ENCODE peak calls at places on chromosomes 6 and 20, in seven cellular contexts. U is GM20000; I is HAP-1; Z is effector CD4-positive, alpha-beta T cell; Q is NAMALWA; M is Daoy; N is left cardiac atrium. W is an unnamed sample.

GRCh38 chr6:13715444-13715883 is 3.8 kb upstream of the RANBP9 start:
- DNase-seq in U (peak; percentile 57), I (no peak), Z (no peak), Q (no peak), M (no peak), N (no peak), W (no peak)

GRCh38 chr6:85482206-85483040 is 32.5 kb downstream of the NT5E start:
- DNase-seq in U (no peak), I (no peak), Z (no peak), Q (no peak), M (no peak), N (no peak), W (no peak)

GRCh38 chr6:21131406-21131805 is 462.1 kb upstream of the SOX4 start:
- DNase-seq in U (no peak), I (peak; percentile 82), Z (no peak), Q (no peak), M (no peak), N (no peak), W (no peak)

GRCh38 chr20:54086444-54087134 is 16.2 kb upstream of the BCAS1 start:
- DNase-seq in U (no peak), I (no peak), Z (no peak), Q (no peak), M (peak; percentile 14), N (no peak), W (no peak)

GRCh38 chr6:81938014-81938761 is 185.7 kb upstream of the TENT5A start:
- DNase-seq in U (no peak), I (no peak), Z (no peak), Q (no peak), M (peak; percentile 94), N (no peak), W (no peak)

GRCh38 chr20:61699184-61700066 is 366.3 kb downstream of the TAF4 start:
- DNase-seq in U (no peak), I (no peak), Z (no peak), Q (no peak), M (no peak), N (no peak), W (no peak)

GRCh38 chr6:154590770-154591169 is 80.3 kb upstream of the CNKSR3 start:
- DNase-seq in U (no peak), I (no peak), Z (no peak), Q (no peak), M (no peak), N (no peak), W (no peak)

GRCh38 chr6:131250121-131250520 is 114.9 kb downstream of the AKAP7 start:
- DNase-seq in U (peak; percentile 2), I (peak; percentile 13), Z (no peak), Q (peak; percentile 64), M (no peak), N (peak; percentile 52), W (no peak)

GRCh38 chr6:130742282-130742681 is 84.9 kb upstream of the SMLR1 start:
- DNase-seq in U (no peak), I (no peak), Z (no peak), Q (no peak), M (no peak), N (no peak), W (no peak)

GRCh38 chr6:41976794-41977484 is 35.3 kb upstream of the CCND3 start:
- DNase-seq in U (no peak), I (no peak), Z (no peak), Q (peak; percentile 45), M (peak; percentile 61), N (no peak), W (no peak)

GRCh38 chr6:18329781-18330180 is 57.4 kb upstream of the RNF144B start:
- DNase-seq in U (no peak), I (no peak), Z (no peak), Q (peak; percentile 57), M (no peak), N (no peak), W (no peak)

GRCh38 chr6:150615967-150616366 is 16.3 kb downstream of the PLEKHG1 start:
- DNase-seq in U (no peak), I (no peak), Z (no peak), Q (no peak), M (no peak), N (no peak), W (no peak)

GRCh38 chr20:62010551-62011402 is 54.9 kb downstream of the TAF4 start:
- DNase-seq in U (peak; percentile 86), I (peak; percentile 33), Z (peak; percentile 63), Q (peak; percentile 60), M (peak; percentile 45), N (peak; percentile 64), W (peak; percentile 23)

GRCh38 chr6:118913161-118913560 is 19.2 kb downstream of the ASF1A start:
- DNase-seq in U (no peak), I (no peak), Z (no peak), Q (no peak), M (no peak), N (no peak), W (no peak)

W was measured in NCI-H1694 treated with DMSO at 0.1 percent for 48 hours.